ENCODE peak calls at places on chromosome 4, in ten cellular contexts. One of them, this sample, is unnamed. For H3K36me3, the result is how much of the 10 kb centered on the place peaks cover.

GRCh38 chr4:104128031-104128849 is 366.5 kb downstream of the CXXC4 start:
- DNase-seq in endothelial cell of umbilical vein: no peak
- DNase-seq in lower lobe of right lung: no peak
- DNase-seq in CD8-positive, alpha-beta memory T cell: no peak
- DNase-seq in heart right ventricle: no peak
- DNase-seq in K562: no peak
- DNase-seq in cardiac muscle cell: no peak
- DNase-seq in mucosa of descending colon: no peak
- DNase-seq in prostate gland: no peak
- DNase-seq in ovary: no peak
- DNase-seq in this sample: no peak

GRCh38 chr4:116880625-116881024 is 204.8 kb downstream of the TRAM1L1 start:
- DNase-seq in lower lobe of right lung: no peak
- DNase-seq in prostate gland: no peak
- DNase-seq in K562: no peak
- DNase-seq in endothelial cell of umbilical vein: no peak
- DNase-seq in cardiac muscle cell: no peak
- DNase-seq in ovary: no peak
- DNase-seq in heart right ventricle: no peak
- DNase-seq in CD8-positive, alpha-beta memory T cell: no peak
- DNase-seq in mucosa of descending colon: no peak
- DNase-seq in this sample: no peak

GRCh38 chr4:2652415-2653155 is 103.6 kb downstream of the TNIP2 start:
- DNase-seq in heart right ventricle: no peak
- DNase-seq in endothelial cell of umbilical vein: no peak
- DNase-seq in cardiac muscle cell: no peak
- DNase-seq in CD8-positive, alpha-beta memory T cell: no peak
- DNase-seq in K562: no peak
- DNase-seq in ovary: no peak
- DNase-seq in prostate gland: no peak
- DNase-seq in mucosa of descending colon: no peak
- DNase-seq in lower lobe of right lung: no peak
- DNase-seq in this sample: no peak

GRCh38 chr4:22454955-22455354 is 60.9 kb downstream of the ADGRA3 start:
- DNase-seq in mucosa of descending colon: no peak
- DNase-seq in K562: no peak
- DNase-seq in prostate gland: no peak
- DNase-seq in cardiac muscle cell: peak
- DNase-seq in endothelial cell of umbilical vein: no peak
- DNase-seq in CD8-positive, alpha-beta memory T cell: no peak
- DNase-seq in lower lobe of right lung: no peak
- DNase-seq in ovary: no peak
- DNase-seq in heart right ventricle: no peak
- DNase-seq in this sample: no peak

GRCh38 chr4:148051403-148051802 is 319.5 kb downstream of the ARHGAP10 start:
- DNase-seq in prostate gland: no peak
- DNase-seq in ovary: no peak
- DNase-seq in endothelial cell of umbilical vein: no peak
- DNase-seq in cardiac muscle cell: no peak
- DNase-seq in CD8-positive, alpha-beta memory T cell: no peak
- DNase-seq in heart right ventricle: no peak
- DNase-seq in K562: no peak
- DNase-seq in lower lobe of right lung: no peak
- DNase-seq in mucosa of descending colon: no peak
- DNase-seq in this sample: no peak

GRCh38 chr4:170259631-170260153 is 169.9 kb upstream of the AADAT start:
- DNase-seq in heart right ventricle: peak
- DNase-seq in prostate gland: peak
- DNase-seq in K562: peak
- DNase-seq in CD8-positive, alpha-beta memory T cell: no peak
- DNase-seq in lower lobe of right lung: peak
- DNase-seq in mucosa of descending colon: peak
- DNase-seq in endothelial cell of umbilical vein: peak
- DNase-seq in ovary: peak
- DNase-seq in cardiac muscle cell: peak
- DNase-seq in this sample: peak

GRCh38 chr4:165600959-165601674 is 222.3 kb downstream of the CPE start:
- DNase-seq in heart right ventricle: no peak
- DNase-seq in lower lobe of right lung: no peak
- DNase-seq in ovary: no peak
- DNase-seq in mucosa of descending colon: no peak
- DNase-seq in prostate gland: no peak
- DNase-seq in endothelial cell of umbilical vein: no peak
- DNase-seq in cardiac muscle cell: no peak
- DNase-seq in K562: no peak
- DNase-seq in CD8-positive, alpha-beta memory T cell: no peak
- DNase-seq in this sample: no peak

GRCh38 chr4:150886597-150886996 is 128.5 kb downstream of the LRBA start:
- DNase-seq in heart right ventricle: no peak
- DNase-seq in mucosa of descending colon: no peak
- DNase-seq in CD8-positive, alpha-beta memory T cell: no peak
- DNase-seq in cardiac muscle cell: peak
- DNase-seq in endothelial cell of umbilical vein: no peak
- DNase-seq in prostate gland: no peak
- DNase-seq in lower lobe of right lung: no peak
- DNase-seq in K562: no peak
- DNase-seq in ovary: no peak
- DNase-seq in this sample: no peak

GRCh38 chr4:52833941-52834525 is 28.1 kb upstream of the RASL11B start:
- DNase-seq in K562: no peak
- DNase-seq in ovary: no peak
- DNase-seq in cardiac muscle cell: peak
- DNase-seq in heart right ventricle: no peak
- DNase-seq in prostate gland: no peak
- DNase-seq in mucosa of descending colon: no peak
- DNase-seq in endothelial cell of umbilical vein: no peak
- DNase-seq in lower lobe of right lung: no peak
- DNase-seq in CD8-positive, alpha-beta memory T cell: no peak
- DNase-seq in this sample: no peak

GRCh38 chr4:95637047-95637600 is 88.4 kb upstream of the UNC5C start:
- DNase-seq in mucosa of descending colon: peak
- DNase-seq in K562: no peak
- DNase-seq in lower lobe of right lung: no peak
- DNase-seq in endothelial cell of umbilical vein: peak
- DNase-seq in cardiac muscle cell: peak
- DNase-seq in prostate gland: no peak
- DNase-seq in CD8-positive, alpha-beta memory T cell: no peak
- DNase-seq in heart right ventricle: no peak
- DNase-seq in ovary: no peak
- DNase-seq in this sample: no peak

GRCh38 chr4:55547461-55547770 is 707 bp upstream of the CLOCK start:
- DNase-seq in cardiac muscle cell: peak
- DNase-seq in heart right ventricle: no peak
- DNase-seq in lower lobe of right lung: no peak
- DNase-seq in prostate gland: no peak
- DNase-seq in ovary: no peak
- DNase-seq in K562: no peak
- DNase-seq in mucosa of descending colon: no peak
- DNase-seq in CD8-positive, alpha-beta memory T cell: no peak
- DNase-seq in endothelial cell of umbilical vein: no peak
- DNase-seq in this sample: no peak

GRCh38 chr4:5033266-5033945 is 14.1 kb upstream of the CYTL1 start:
- DNase-seq in lower lobe of right lung: no peak
- DNase-seq in ovary: no peak
- DNase-seq in cardiac muscle cell: peak
- DNase-seq in mucosa of descending colon: peak
- DNase-seq in endothelial cell of umbilical vein: peak
- DNase-seq in K562: no peak
- DNase-seq in CD8-positive, alpha-beta memory T cell: no peak
- DNase-seq in prostate gland: no peak
- DNase-seq in heart right ventricle: peak
- DNase-seq in this sample: no peak

DNA sequence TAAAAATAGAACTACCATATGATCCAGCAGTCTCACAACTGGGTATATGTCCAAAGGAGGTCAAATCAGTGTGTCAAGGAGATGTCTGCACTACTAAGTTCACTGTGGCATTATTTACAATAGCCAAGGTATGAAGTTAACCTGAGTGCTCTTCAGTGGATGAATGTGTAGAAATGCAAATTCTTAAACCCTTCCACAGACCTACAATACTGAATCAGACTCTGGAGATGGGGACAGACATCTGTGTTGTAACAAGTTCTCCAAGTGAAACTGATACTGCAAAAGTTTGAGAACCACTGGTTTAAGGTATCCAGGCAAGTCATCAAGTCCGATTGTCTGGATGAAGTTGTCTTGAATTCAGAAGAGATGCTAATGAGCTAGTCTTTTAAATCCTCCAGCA is 38.5 kb downstream of the SMAD1 start:
- DNase-seq in CD8-positive, alpha-beta memory T cell: no peak
- DNase-seq in lower lobe of right lung: no peak
- DNase-seq in heart right ventricle: no peak
- DNase-seq in endothelial cell of umbilical vein: no peak
- DNase-seq in cardiac muscle cell: no peak
- DNase-seq in prostate gland: no peak
- DNase-seq in K562: no peak
- DNase-seq in mucosa of descending colon: no peak
- DNase-seq in ovary: no peak
- DNase-seq in this sample: no peak
- H3K36me3 ChIP-seq in CD8-positive, alpha-beta memory T cell: under half
- H3K36me3 ChIP-seq in lower lobe of right lung: under half
- H3K36me3 ChIP-seq in heart right ventricle: under half
- H3K36me3 ChIP-seq in endothelial cell of umbilical vein: under half
- H3K36me3 ChIP-seq in cardiac muscle cell: under half
- H3K36me3 ChIP-seq in prostate gland: under half
- H3K36me3 ChIP-seq in K562: under half
- H3K36me3 ChIP-seq in mucosa of descending colon: under half
- H3K36me3 ChIP-seq in ovary: under half
- H3K36me3 ChIP-seq in this sample: under half

GRCh38 chr4:78629991-78630541 is 78.5 kb downstream of the ANXA3 start:
- DNase-seq in K562: peak
- DNase-seq in heart right ventricle: no peak
- DNase-seq in mucosa of descending colon: peak
- DNase-seq in endothelial cell of umbilical vein: no peak
- DNase-seq in ovary: no peak
- DNase-seq in cardiac muscle cell: no peak
- DNase-seq in CD8-positive, alpha-beta memory T cell: no peak
- DNase-seq in prostate gland: no peak
- DNase-seq in lower lobe of right lung: peak
- DNase-seq in this sample: no peak
- H3K4me3 ChIP-seq in K562: no peak
- H3K4me3 ChIP-seq in heart right ventricle: no peak
- H3K4me3 ChIP-seq in mucosa of descending colon: no peak
- H3K4me3 ChIP-seq in endothelial cell of umbilical vein: no peak
- H3K4me3 ChIP-seq in ovary: no peak
- H3K4me3 ChIP-seq in cardiac muscle cell: no peak
- H3K4me3 ChIP-seq in CD8-positive, alpha-beta memory T cell: no peak
- H3K4me3 ChIP-seq in prostate gland: no peak
- H3K4me3 ChIP-seq in lower lobe of right lung: no peak
- H3K4me3 ChIP-seq in this sample: no peak

DNA sequence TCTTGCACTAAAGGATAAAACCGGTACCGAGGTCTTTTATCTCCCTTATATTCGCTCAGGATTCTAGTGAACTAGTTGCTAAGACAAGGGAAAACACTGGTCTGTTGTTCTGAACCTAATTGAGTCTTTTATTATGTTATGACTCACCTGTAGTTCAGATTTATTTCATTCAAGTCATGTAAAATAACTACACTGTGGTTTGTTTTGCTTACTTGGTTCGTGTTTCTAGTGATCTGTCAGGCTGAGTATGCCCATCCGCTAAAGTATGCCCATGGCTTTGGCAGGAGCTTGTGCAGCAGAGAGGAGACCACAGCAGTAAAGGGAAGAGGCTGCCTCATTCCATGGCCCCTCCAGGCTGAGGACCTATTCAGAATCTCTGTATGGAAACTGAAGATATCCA is 126.1 kb downstream of the AFF1 start:
- DNase-seq in heart right ventricle: no peak
- DNase-seq in CD8-positive, alpha-beta memory T cell: no peak
- DNase-seq in mucosa of descending colon: no peak
- DNase-seq in cardiac muscle cell: no peak
- DNase-seq in ovary: no peak
- DNase-seq in prostate gland: no peak
- DNase-seq in K562: no peak
- DNase-seq in lower lobe of right lung: no peak
- DNase-seq in endothelial cell of umbilical vein: no peak
- DNase-seq in this sample: no peak
- H3K36me3 ChIP-seq in heart right ventricle: under half
- H3K36me3 ChIP-seq in CD8-positive, alpha-beta memory T cell: under half
- H3K36me3 ChIP-seq in mucosa of descending colon: under half
- H3K36me3 ChIP-seq in cardiac muscle cell: under half
- H3K36me3 ChIP-seq in ovary: under half
- H3K36me3 ChIP-seq in prostate gland: under half
- H3K36me3 ChIP-seq in K562: under half
- H3K36me3 ChIP-seq in lower lobe of right lung: under half
- H3K36me3 ChIP-seq in endothelial cell of umbilical vein: under half
- H3K36me3 ChIP-seq in this sample: under half

GRCh38 chr4:140156529-140157171 is 2.7 kb upstream of the MAML3 start:
- DNase-seq in K562: no peak
- DNase-seq in CD8-positive, alpha-beta memory T cell: no peak
- DNase-seq in cardiac muscle cell: no peak
- DNase-seq in mucosa of descending colon: no peak
- DNase-seq in prostate gland: no peak
- DNase-seq in lower lobe of right lung: no peak
- DNase-seq in ovary: no peak
- DNase-seq in endothelial cell of umbilical vein: no peak
- DNase-seq in heart right ventricle: no peak
- DNase-seq in this sample: no peak

GRCh38 chr4:140154572-140154891 is 548 bp upstream of the MAML3 start:
- DNase-seq in heart right ventricle: no peak
- DNase-seq in endothelial cell of umbilical vein: no peak
- DNase-seq in K562: no peak
- DNase-seq in ovary: no peak
- DNase-seq in lower lobe of right lung: no peak
- DNase-seq in mucosa of descending colon: no peak
- DNase-seq in cardiac muscle cell: no peak
- DNase-seq in CD8-positive, alpha-beta memory T cell: no peak
- DNase-seq in prostate gland: no peak
- DNase-seq in this sample: no peak

GRCh38 chr4:140158234-140159030 is 4.4 kb upstream of the MAML3 start:
- DNase-seq in prostate gland: peak
- DNase-seq in K562: no peak
- DNase-seq in ovary: peak
- DNase-seq in lower lobe of right lung: no peak
- DNase-seq in cardiac muscle cell: peak
- DNase-seq in mucosa of descending colon: peak
- DNase-seq in CD8-positive, alpha-beta memory T cell: no peak
- DNase-seq in heart right ventricle: no peak
- DNase-seq in endothelial cell of umbilical vein: peak
- DNase-seq in this sample: no peak

GRCh38 chr4:140153744-140154571 is at the start of gene MAML3:
- DNase-seq in prostate gland: peak
- DNase-seq in ovary: peak
- DNase-seq in mucosa of descending colon: peak
- DNase-seq in endothelial cell of umbilical vein: peak
- DNase-seq in K562: peak
- DNase-seq in lower lobe of right lung: peak
- DNase-seq in CD8-positive, alpha-beta memory T cell: peak
- DNase-seq in cardiac muscle cell: peak
- DNase-seq in heart right ventricle: peak
- DNase-seq in this sample: peak

DNA sequence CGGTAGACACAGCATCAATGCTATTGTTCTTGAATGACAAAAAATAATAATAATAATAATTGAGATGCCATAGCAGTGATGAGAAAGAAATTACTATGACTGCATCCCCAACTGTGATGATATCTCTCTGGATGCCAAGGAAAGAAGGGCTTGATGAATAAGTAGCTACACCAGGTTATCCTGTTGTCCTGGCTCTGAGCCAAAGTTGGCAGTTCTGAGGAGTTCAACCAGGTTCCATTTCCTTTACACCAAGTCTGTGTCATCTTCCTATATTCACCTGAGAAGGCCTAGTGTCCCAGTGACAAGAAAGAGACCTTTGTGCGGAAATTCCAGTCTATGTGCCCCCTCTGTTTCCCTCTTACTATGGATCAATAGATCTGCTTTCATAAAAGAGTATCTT is 3.4 kb upstream of the MAML3 start:
- DNase-seq in prostate gland: no peak
- DNase-seq in mucosa of descending colon: no peak
- DNase-seq in ovary: no peak
- DNase-seq in K562: no peak
- DNase-seq in CD8-positive, alpha-beta memory T cell: no peak
- DNase-seq in heart right ventricle: no peak
- DNase-seq in cardiac muscle cell: no peak
- DNase-seq in endothelial cell of umbilical vein: no peak
- DNase-seq in lower lobe of right lung: no peak
- DNase-seq in this sample: no peak
- H3K4me3 ChIP-seq in prostate gland: no peak
- H3K4me3 ChIP-seq in mucosa of descending colon: no peak
- H3K4me3 ChIP-seq in ovary: no peak
- H3K4me3 ChIP-seq in K562: no peak
- H3K4me3 ChIP-seq in CD8-positive, alpha-beta memory T cell: no peak
- H3K4me3 ChIP-seq in heart right ventricle: no peak
- H3K4me3 ChIP-seq in cardiac muscle cell: no peak
- H3K4me3 ChIP-seq in endothelial cell of umbilical vein: no peak
- H3K4me3 ChIP-seq in lower lobe of right lung: no peak
- H3K4me3 ChIP-seq in this sample: no peak

This sample was measured in iPS DF 6.9.